ENCODE peak calls at places on chromosomes 12 and 14, in eight cellular contexts. L is HepG2, X is endothelial cell of umbilical vein, K is HCT116, B is GM12878, Z is H1, I is GM23338, W is K562. R is an unnamed sample.

GRCh38 chr14:62301911-62302310 is 539.7 kb downstream of the SNAPC1 start:
- DNase-seq in B (no peak), Z (no peak), K (no peak), I (no peak), W (no peak), L (no peak), X (no peak), R (no peak)

GRCh38 chr12:70106347-70106746 is 136.9 kb upstream of the CNOT2 start:
- DNase-seq in L (no peak), X (no peak), I (no peak), B (no peak), W (no peak), Z (no peak), K (no peak), R (no peak)

GRCh38 chr12:124273630-124274029 is 21.3 kb upstream of the RFLNA start:
- DNase-seq in X (peak), W (peak), B (peak), I (peak), K (peak), Z (peak), L (peak), R (no peak)

GRCh38 chr12:94805749-94806148 is 155.4 kb upstream of the TMCC3 start:
- DNase-seq in W (no peak), Z (no peak), X (peak), L (no peak), K (no peak), B (no peak), I (no peak), R (no peak)

GRCh38 chr14:63492391-63492790 is 50.8 kb downstream of the PPP2R5E start:
- DNase-seq in L (no peak), Z (no peak), B (no peak), K (no peak), X (no peak), I (no peak), W (no peak), R (no peak)

GRCh38 chr12:6996040-6996441 is 22.2 kb downstream of the LPCAT3 start:
- DNase-seq in X (no peak), B (no peak), W (peak), I (no peak), L (peak), K (peak), Z (no peak), R (no peak)

GRCh38 chr14:58914271-58914855 is 274.1 kb upstream of the DAAM1 start:
- DNase-seq in X (no peak), L (no peak), Z (no peak), K (no peak), I (peak), B (no peak), W (no peak), R (no peak)

GRCh38 chr12:65464930-65465329 is 186.4 kb downstream of the MSRB3 start:
- DNase-seq in I (no peak), K (no peak), L (no peak), X (peak), W (no peak), B (no peak), Z (no peak), R (no peak)

GRCh38 chr14:105102893-105103292 is 37.7 kb upstream of the GPR132 start:
- DNase-seq in L (no peak), X (no peak), B (no peak), I (no peak), K (no peak), W (no peak), Z (no peak), R (no peak)

GRCh38 chr12:54229624-54230212 is 40.9 kb upstream of the SMUG1 start:
- DNase-seq in B (no peak), Z (no peak), L (no peak), I (no peak), K (peak), X (peak), W (no peak), R (no peak)

GRCh38 chr14:23518716-23519115 is 32.8 kb downstream of the ZFHX2 start:
- DNase-seq in I (peak), K (no peak), L (no peak), X (no peak), B (no peak), Z (peak), W (no peak), R (no peak)

GRCh38 chr12:24997970-24998582 is 49.2 kb upstream of the BCAT1 start:
- DNase-seq in X (peak), W (no peak), L (no peak), Z (no peak), B (peak), I (no peak), K (no peak), R (peak)

GRCh38 chr12:19035552-19035951 is 94.0 kb upstream of the PLEKHA5 start:
- DNase-seq in I (no peak), X (no peak), W (no peak), L (no peak), K (no peak), B (no peak), Z (no peak), R (no peak)

GRCh38 chr14:34971381-34971780 is 11.4 kb upstream of the SRP54 start:
- DNase-seq in W (no peak), Z (no peak), I (no peak), K (no peak), B (no peak), X (peak), L (no peak), R (no peak)

GRCh38 chr12:91111366-91112321 is at the start of gene LUM:
- DNase-seq in Z (no peak), I (peak), W (no peak), K (no peak), B (no peak), X (peak), L (no peak), R (peak)

GRCh38 chr14:26775765-26776577 is 178.1 kb upstream of the NOVA1 start:
- DNase-seq in I (no peak), L (no peak), B (no peak), X (peak), K (no peak), Z (no peak), W (no peak), R (no peak)

GRCh38 chr14:36519431-36520321 is at the start of gene NKX2-1:
- DNase-seq in I (peak), K (no peak), B (no peak), X (no peak), L (no peak), W (no peak), Z (peak), R (no peak)

GRCh38 chr14:22334275-22334577 is 254.8 kb downstream of the DAD1 start:
- DNase-seq in X (no peak), L (no peak), Z (no peak), W (no peak), B (no peak), K (no peak), I (no peak), R (no peak)

GRCh38 chr14:72608391-72609204 is 285.3 kb downstream of the DPF3 start:
- DNase-seq in X (peak), Z (peak), K (peak), W (peak), I (no peak), L (no peak), B (no peak), R (no peak)

GRCh38 chr12:96164951-96165858 is 29.0 kb upstream of the ELK3 start:
- DNase-seq in K (no peak), Z (no peak), L (no peak), I (no peak), W (no peak), X (peak), B (no peak), R (no peak)

GRCh38 chr12:108400060-108400459 is 60.9 kb upstream of the CMKLR1 start:
- DNase-seq in B (no peak), W (no peak), L (no peak), K (no peak), I (peak), X (no peak), Z (no peak), R (no peak)

GRCh38 chr12:121579190-121579791 is 1.5 kb downstream of the KDM2B start:
- DNase-seq in Z (peak), W (peak), B (no peak), K (no peak), I (peak), L (no peak), X (no peak), R (no peak)

GRCh38 chr14:104549536-104550339 is 29.8 kb upstream of the C14orf180 start:
- DNase-seq in X (no peak), B (no peak), W (no peak), K (no peak), L (no peak), I (no peak), Z (no peak), R (no peak)

GRCh38 chr12:122851820-122852219 is 16.6 kb downstream of the HIP1R start:
- DNase-seq in L (no peak), B (no peak), W (no peak), Z (no peak), K (no peak), X (peak), I (no peak), R (no peak)

GRCh38 chr12:43861015-43861846 is 25.4 kb downstream of the TMEM117 start:
- DNase-seq in L (no peak), B (no peak), W (no peak), I (no peak), X (no peak), K (no peak), Z (no peak), R (no peak)

GRCh38 chr14:78162202-78162601 is 8.0 kb upstream of the NRXN3 start:
- DNase-seq in X (no peak), I (no peak), B (no peak), W (peak), L (no peak), K (no peak), Z (no peak), R (no peak)

GRCh38 chr14:91872517-91873470 is 5.5 kb upstream of the TC2N start:
- DNase-seq in I (no peak), X (peak), K (no peak), W (no peak), Z (no peak), B (no peak), L (no peak), R (no peak)

GRCh38 chr12:24714237-24714636 is 234.7 kb downstream of the BCAT1 start:
- DNase-seq in W (no peak), I (no peak), K (no peak), B (no peak), L (no peak), X (no peak), Z (no peak), R (no peak)

DNA sequence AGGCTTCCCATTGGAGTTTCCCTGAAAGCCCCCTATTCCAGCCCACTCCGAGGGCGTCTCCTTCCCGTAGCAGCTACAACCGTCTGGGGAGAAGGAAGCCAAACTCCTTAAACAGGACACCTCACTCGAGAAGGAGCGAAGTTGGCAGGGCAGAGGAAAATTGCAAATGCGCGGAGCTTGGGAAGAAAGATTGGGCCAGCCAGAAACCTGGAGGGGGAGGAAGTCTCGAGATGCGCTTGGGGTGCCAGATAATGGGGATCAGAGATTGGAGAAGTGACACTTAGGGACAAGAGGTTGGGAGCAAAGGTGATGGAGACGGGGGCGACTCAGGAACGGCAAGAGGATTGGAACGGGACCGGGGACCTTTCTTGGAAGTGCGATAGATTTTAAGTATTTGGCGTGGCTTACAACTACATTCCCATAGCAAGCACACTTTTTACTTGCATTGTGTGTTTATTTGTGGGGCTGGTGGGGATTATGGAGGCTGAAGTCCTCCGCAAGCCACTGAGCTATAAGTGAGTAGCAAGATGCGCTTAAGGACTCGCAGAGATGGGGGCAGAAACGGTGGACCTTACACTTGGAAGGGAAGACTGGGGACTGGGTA is 926 bp downstream of the HRK start:
- DNase-seq in L (no peak), B (no peak), K (no peak), W (no peak), I (peak), X (peak), Z (no peak), R (no peak)
- TF ChIP-seq EZH2 in L (no peak), B (peak), K (no peak), W (no peak), I (peak), X (no peak), Z (peak), R (no peak)

DNA sequence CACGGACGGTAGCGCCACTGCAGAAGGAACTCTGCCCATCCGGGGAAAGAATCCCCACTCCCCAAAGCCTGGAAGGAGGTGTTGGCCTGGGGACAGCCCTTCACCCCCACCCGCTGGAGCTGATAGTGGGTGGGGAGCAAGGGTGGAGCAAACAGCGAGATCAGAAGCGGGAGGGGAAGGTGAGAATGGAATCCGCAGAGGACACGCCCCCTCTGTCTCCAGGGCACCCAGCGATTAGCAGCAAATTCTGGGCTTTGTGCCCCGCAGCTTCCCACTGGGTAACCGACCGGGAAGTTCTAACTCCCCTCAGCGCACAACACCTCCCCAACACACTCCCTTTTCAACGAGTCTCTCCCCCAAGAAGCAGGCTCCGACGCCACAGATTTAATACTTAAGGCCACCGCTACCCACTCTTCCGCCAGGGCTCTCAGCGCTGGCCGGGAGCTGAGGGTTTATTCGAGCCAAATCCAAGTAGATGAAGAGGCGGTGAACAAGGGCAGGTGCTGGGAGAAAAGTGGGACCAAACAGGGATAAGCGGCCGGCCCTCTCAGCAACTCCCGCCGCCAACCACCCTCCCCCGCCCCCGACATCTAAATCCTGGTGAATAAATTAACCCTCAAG is 1.3 kb downstream of the SLC25A29 start:
- DNase-seq in L (no peak), Z (peak), I (peak), K (no peak), B (no peak), X (peak), W (peak), R (no peak)
- TF ChIP-seq POLR2AphosphoS5 in L (no peak), Z (no peak), I (peak), K (no peak), B (no peak), X (no peak), W (no peak), R (no peak)

DNA sequence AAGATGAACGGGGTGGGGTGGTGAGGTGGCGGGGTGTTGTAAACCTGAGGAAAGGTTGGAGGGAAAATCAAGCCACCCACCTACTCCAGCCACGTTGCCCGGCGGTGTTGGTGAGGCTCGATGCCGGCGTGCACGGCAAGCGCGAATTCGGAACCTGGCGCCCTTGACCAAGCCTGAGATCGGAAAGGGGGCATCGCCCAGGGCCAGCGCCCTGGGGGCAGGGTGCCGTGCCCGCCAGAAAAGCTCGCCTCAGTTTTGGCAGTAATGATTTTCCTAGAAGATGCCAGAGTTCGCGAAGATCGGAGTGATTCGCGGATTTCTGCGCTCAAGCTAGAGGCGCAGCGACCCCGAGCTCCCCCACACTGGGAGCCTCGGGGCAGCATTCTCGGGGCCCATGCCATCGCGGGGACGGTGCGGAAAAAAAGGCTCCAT is 804 bp downstream of the STXBP6 start:
- DNase-seq in L (no peak), I (peak), B (no peak), K (no peak), Z (peak), X (no peak), W (no peak), R (no peak)
- TF ChIP-seq EZH2 in L (peak), I (no peak), B (no peak), K (no peak), Z (peak), X (peak), W (no peak), R (no peak)

GRCh38 chr12:106956048-106956935 is 585 bp downstream of the TMEM263 start:
- DNase-seq in W (peak), L (peak), I (peak), Z (peak), B (peak), K (peak), X (peak), R (no peak)
- TF ChIP-seq POLR2AphosphoS5 in W (peak), L (peak), I (peak), Z (no peak), B (peak), K (peak), X (no peak), R (peak)

DNA sequence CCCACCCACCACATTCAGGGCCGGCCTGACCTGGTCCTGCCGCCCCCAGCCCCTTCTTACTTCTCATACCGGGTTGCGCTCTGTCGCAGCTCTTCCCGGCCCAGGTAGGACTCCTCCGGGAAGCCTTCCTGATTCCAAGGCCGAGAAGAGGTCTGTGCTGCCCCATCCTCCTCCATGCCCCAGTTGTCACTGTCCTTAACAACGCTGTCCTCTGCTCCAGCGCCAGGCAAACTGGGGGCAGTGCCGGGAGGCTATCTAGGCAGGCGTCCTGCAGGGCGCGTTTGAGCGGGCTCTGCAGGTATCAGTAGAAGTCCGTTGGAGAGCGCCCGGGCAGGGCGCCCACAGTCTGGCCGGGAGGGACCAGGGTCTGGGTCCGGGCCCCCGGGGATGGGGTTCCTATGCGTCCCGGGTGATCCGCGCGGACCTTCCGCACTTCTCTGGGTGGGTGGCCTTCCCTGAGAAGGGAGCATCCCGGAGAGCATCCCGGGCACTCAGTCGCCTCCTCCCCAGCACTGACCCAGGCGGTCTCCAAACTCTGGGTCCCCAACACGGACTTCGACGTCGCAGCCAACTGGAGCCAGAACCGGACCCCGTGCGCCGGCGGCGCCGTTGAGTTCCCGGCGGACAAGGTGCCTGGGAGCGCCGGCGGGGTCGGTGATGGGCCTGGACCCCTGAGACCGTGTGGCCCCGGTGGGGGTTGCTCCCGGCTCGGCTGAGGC is 897 bp downstream of the AMN start:
- DNase-seq in I (peak), L (peak), W (no peak), K (no peak), Z (no peak), X (no peak), B (no peak), R (no peak)
- TF ChIP-seq EZH2 in I (peak), L (no peak), W (no peak), K (no peak), Z (peak), X (peak), B (peak), R (no peak)

R was measured in SK-N-MC.